ENCODE peak calls at places on chromosomes 11 and 22, in seven cellular contexts. Q, P, O, T, X, H and L are unnamed samples.

GRCh38 chr11:125423247-125423849 is 72.7 kb downstream of the FEZ1 start:
- DNase-seq in Q (no peak), P (no peak), O (no peak), T (no peak), X (peak), H (no peak), L (no peak)

GRCh38 chr11:45148276-45148675 is 1.8 kb downstream of the PRDM11 start:
- DNase-seq in Q (no peak), P (no peak), O (no peak), T (no peak), X (no peak), H (no peak), L (no peak)

GRCh38 chr11:111912535-111912934 is at the start of gene HSPB2:
- DNase-seq in Q (no peak), P (no peak), O (no peak), T (peak), X (no peak), H (no peak), L (no peak)

GRCh38 chr11:64176751-64177150 is 9.2 kb upstream of the STIP1 start:
- DNase-seq in Q (no peak), P (no peak), O (no peak), T (no peak), X (no peak), H (no peak), L (no peak)

GRCh38 chr11:18633256-18634139 is 644 bp downstream of the SPTY2D1 start:
- DNase-seq in Q (no peak), P (no peak), O (no peak), T (peak), X (peak), H (peak), L (no peak)

GRCh38 chr22:44454113-44454769 is 43.8 kb downstream of the RTL6 start:
- DNase-seq in Q (no peak), P (no peak), O (no peak), T (no peak), X (no peak), H (no peak), L (no peak)

GRCh38 chr11:2275334-2276279 is 5.2 kb upstream of the ASCL2 start:
- DNase-seq in Q (no peak), P (no peak), O (no peak), T (no peak), X (peak), H (no peak), L (no peak)

GRCh38 chr11:31499576-31500178 is 9.7 kb downstream of the IMMP1L start:
- DNase-seq in Q (peak), P (no peak), O (no peak), T (no peak), X (no peak), H (no peak), L (no peak)

GRCh38 chr11:75214843-75215242 is 25.7 kb upstream of the TPBGL start:
- DNase-seq in Q (no peak), P (no peak), O (no peak), T (no peak), X (no peak), H (no peak), L (no peak)

GRCh38 chr11:17550455-17551346 is 3.6 kb downstream of the OTOG start:
- DNase-seq in Q (no peak), P (no peak), O (no peak), T (peak), X (no peak), H (no peak), L (no peak)

GRCh38 chr22:48112687-48113521 is 1350.5 kb downstream of the TBC1D22A start:
- DNase-seq in Q (no peak), P (no peak), O (peak), T (no peak), X (no peak), H (no peak), L (no peak)

GRCh38 chr22:44928711-44929347 is 81.0 kb downstream of the PHF21B start:
- DNase-seq in Q (no peak), P (no peak), O (no peak), T (no peak), X (no peak), H (no peak), L (no peak)

GRCh38 chr11:85752201-85752889 is 58.6 kb downstream of the SYTL2 start:
- DNase-seq in Q (no peak), P (no peak), O (no peak), T (no peak), X (no peak), H (no peak), L (no peak)